ENCODE peak calls at places on chromosome 12, in five cellular contexts. J is HepG2, G is SK-N-SH, U is GM12878, Q is K562. C is an unnamed sample.

GRCh38 chr12:124699878-124700277 is 132.5 kb upstream of the NCOR2 start:
- DNase-seq in G (no peak), Q (no peak), U (no peak), J (no peak), C (no peak)

GRCh38 chr12:50626026-50626425 is 121.2 kb downstream of the DIP2B start:
- DNase-seq in G (no peak), Q (no peak), U (no peak), J (no peak), C (no peak)

GRCh38 chr12:90801776-90802175 is 153.2 kb downstream of the CCER1 start:
- DNase-seq in U (no peak), J (no peak), G (no peak), Q (no peak), C (no peak)

GRCh38 chr12:8696402-8697100 is 1.2 kb upstream of the RIMKLB start:
- DNase-seq in U (no peak), J (no peak), G (no peak), Q (no peak), C (no peak)

GRCh38 chr12:109625131-109625559 is 51.6 kb downstream of the MVK start:
- DNase-seq in G (peak; percentile 85), Q (peak; percentile 31), U (no peak), J (no peak), C (no peak)

GRCh38 chr12:75591628-75592027 is 80.2 kb upstream of the KRR1 start:
- DNase-seq in Q (no peak), U (no peak), G (peak; percentile 14), J (no peak), C (no peak)

GRCh38 chr12:68349921-68350606 is 17.9 kb upstream of the MDM1 start:
- DNase-seq in Q (no peak), J (no peak), U (no peak), G (no peak), C (no peak)

GRCh38 chr12:56274299-56274698 is 7.6 kb downstream of the COQ10A start:
- DNase-seq in J (no peak), Q (no peak), U (no peak), G (no peak), C (no peak)

GRCh38 chr12:3310271-3311026 is 180.6 kb upstream of the PRMT8 start:
- DNase-seq in U (no peak), Q (no peak), J (no peak), G (no peak), C (no peak)

GRCh38 chr12:48997719-48998496 is 1.3 kb downstream of the DDN start:
- DNase-seq in G (peak; percentile 90), U (no peak), J (no peak), Q (peak; percentile 84), C (no peak)

GRCh38 chr12:48947727-48948126 is 9.6 kb downstream of the ARF3 start:
- DNase-seq in U (no peak), G (no peak), J (no peak), Q (no peak), C (no peak)

GRCh38 chr12:50211392-50212070 is 44.4 kb upstream of the CERS5 start:
- DNase-seq in Q (no peak), U (no peak), G (no peak), J (no peak), C (no peak)

GRCh38 chr12:92745874-92746553 is 43.2 kb downstream of the PLEKHG7 start:
- DNase-seq in Q (no peak), U (no peak), J (no peak), G (peak; percentile 10), C (no peak)

GRCh38 chr12:130973109-130973508 is 19.4 kb downstream of the ADGRD1 start:
- DNase-seq in Q (no peak), J (no peak), G (no peak), U (no peak), C (no peak)

GRCh38 chr12:3168775-3169221 is 91.6 kb downstream of the TSPAN9 start:
- DNase-seq in Q (peak; percentile 11), J (no peak), G (no peak), U (no peak), C (peak; percentile 38)

GRCh38 chr12:2745655-2746054 is 49.1 kb upstream of the FKBP4 start:
- DNase-seq in Q (no peak), U (no peak), G (no peak), J (no peak), C (no peak)

GRCh38 chr12:56118688-56119045 is 601 bp downstream of the ZC3H10 start:
- DNase-seq in U (no peak), Q (no peak), G (no peak), J (no peak), C (no peak)

GRCh38 chr12:66538970-66539369 is 139.9 kb downstream of the GRIP1 start:
- DNase-seq in J (no peak), Q (no peak), G (no peak), U (no peak), C (no peak)

GRCh38 chr12:32896438-32897275 is at the start of gene PKP2:
- DNase-seq in U (no peak), J (peak; percentile 80), Q (peak; percentile 97), G (peak; percentile 96), C (peak; percentile 87)

GRCh38 chr12:65540140-65540539 is 261.7 kb downstream of the MSRB3 start:
- DNase-seq in U (no peak), Q (no peak), J (no peak), G (no peak), C (no peak)

GRCh38 chr12:69653703-69654102 is 43.0 kb upstream of the LRRC10 start:
- DNase-seq in U (no peak), G (no peak), J (no peak), Q (no peak), C (no peak)

GRCh38 chr12:75482636-75483035 is 2.1 kb downstream of the GLIPR1 start:
- DNase-seq in Q (no peak), G (no peak), U (no peak), J (no peak), C (no peak)

GRCh38 chr12:77122236-77122635 is 56.9 kb upstream of the E2F7 start:
- DNase-seq in G (no peak), J (peak; percentile 13), Q (no peak), U (no peak), C (no peak)

GRCh38 chr12:6396031-6396430 is 12.1 kb downstream of the LTBR start:
- DNase-seq in J (no peak), U (no peak), G (no peak), Q (no peak), C (no peak)

GRCh38 chr12:114913871-114914801 is 230.2 kb upstream of the TBX3 start:
- DNase-seq in G (no peak), Q (no peak), J (no peak), U (no peak), C (peak; percentile 76)

GRCh38 chr12:67068773-67069450 is 200.2 kb upstream of the CAND1 start:
- DNase-seq in G (peak; percentile 76), U (no peak), J (peak; percentile 3), Q (peak; percentile 24), C (peak; percentile 52)

GRCh38 chr12:17383321-17383720 is 706.7 kb downstream of the RERGL start:
- DNase-seq in J (no peak), U (no peak), Q (no peak), G (no peak), C (no peak)

GRCh38 chr12:70692681-70693288 is 55.6 kb upstream of the PTPRB start:
- DNase-seq in G (peak; percentile 16), J (no peak), Q (peak; percentile 10), U (no peak), C (peak; percentile 33)

GRCh38 chr12:110316861-110317260 is 35.8 kb downstream of the ATP2A2 start:
- DNase-seq in G (no peak), Q (no peak), J (no peak), U (no peak), C (no peak)

GRCh38 chr12:131916306-131917138 is 12.6 kb upstream of the PUS1 start:
- DNase-seq in G (no peak), U (no peak), J (no peak), Q (no peak), C (peak; percentile 41)

GRCh38 chr12:12432373-12432772 is 75.5 kb downstream of the BORCS5 start:
- DNase-seq in G (no peak), U (no peak), Q (no peak), J (no peak), C (no peak)

GRCh38 chr12:32494676-32495075 is 95.3 kb downstream of the FGD4 start:
- DNase-seq in J (no peak), Q (no peak), G (no peak), U (no peak), C (no peak)

GRCh38 chr12:55972906-55973597 is 826 bp upstream of the RAB5B start:
- DNase-seq in J (no peak), G (no peak), U (no peak), Q (no peak), C (no peak)

GRCh38 chr12:63353559-63353958 is 202.6 kb upstream of the AVPR1A start:
- DNase-seq in Q (no peak), G (no peak), J (no peak), U (no peak), C (no peak)

GRCh38 chr12:78764913-78765312 is 99.7 kb upstream of the SYT1 start:
- DNase-seq in G (no peak), U (no peak), Q (no peak), J (no peak), C (no peak)

GRCh38 chr12:78760906-78761305 is 103.7 kb upstream of the SYT1 start:
- DNase-seq in Q (no peak), G (no peak), J (no peak), U (no peak), C (no peak)

GRCh38 chr12:78759387-78759786 is 105.2 kb upstream of the SYT1 start:
- DNase-seq in G (no peak), Q (no peak), U (no peak), J (peak; percentile 1), C (no peak)
- TF ChIP-seq FOXM1 in G (no peak), Q (no peak), U (no peak), J (no peak), C (no peak)

GRCh38 chr12:104590002-104590401 is 133.3 kb downstream of the CHST11 start:
- DNase-seq in G (no peak), J (no peak), U (no peak), Q (no peak), C (no peak)

GRCh38 chr12:104585448-104586055 is 128.8 kb downstream of the CHST11 start:
- DNase-seq in U (no peak), G (no peak), Q (no peak), J (no peak), C (no peak)

GRCh38 chr12:104589215-104589614 is 132.5 kb downstream of the CHST11 start:
- DNase-seq in G (no peak), U (no peak), Q (no peak), J (no peak), C (no peak)

GRCh38 chr12:104586325-104587048 is 129.7 kb downstream of the CHST11 start:
- DNase-seq in G (no peak), U (no peak), J (no peak), Q (no peak), C (peak; percentile 17)

GRCh38 chr12:104588048-104588942 is 131.5 kb downstream of the CHST11 start:
- DNase-seq in Q (no peak), J (no peak), U (no peak), G (no peak), C (no peak)
- TF ChIP-seq FOXM1 in Q (no peak), J (no peak), U (no peak), G (no peak), C (no peak)

GRCh38 chr12:5391638-5392037 is 40.3 kb upstream of the NTF3 start:
- DNase-seq in Q (no peak), J (no peak), U (no peak), G (no peak), C (no peak)
- TF ChIP-seq FOXM1 in Q (no peak), J (no peak), U (no peak), G (no peak), C (no peak)

GRCh38 chr12:40692617-40693502 is 621 bp downstream of the CNTN1 start:
- DNase-seq in U (no peak), J (no peak), Q (no peak), G (peak; percentile 66), C (peak; percentile 33)
- TF ChIP-seq FOXM1 in U (no peak), J (no peak), Q (no peak), G (no peak), C (no peak)

C was measured in HEK293T.